ENCODE peak calls at places on chromosomes 5 and 9, in six cellular contexts. One of them, this sample, is unnamed.

GRCh38 chr5:179226696-179227095 is 118.6 kb downstream of the ADAMTS2 start:
- DNase-seq in GM10248: no peak
- DNase-seq in EL: no peak
- DNase-seq in choroid plexus epithelial cell: peak
- DNase-seq in left lung: no peak
- DNase-seq in prostate gland: no peak
- DNase-seq in this sample: no peak

GRCh38 chr5:150112211-150113046 is 26.1 kb upstream of the CSF1R start:
- DNase-seq in GM10248: no peak
- DNase-seq in EL: peak
- DNase-seq in choroid plexus epithelial cell: peak
- DNase-seq in left lung: peak
- DNase-seq in prostate gland: no peak
- DNase-seq in this sample: peak

GRCh38 chr9:121778252-121779225 is 127.1 kb downstream of the DAB2IP start:
- DNase-seq in GM10248: no peak
- DNase-seq in EL: peak
- DNase-seq in choroid plexus epithelial cell: peak
- DNase-seq in left lung: no peak
- DNase-seq in prostate gland: no peak
- DNase-seq in this sample: no peak

GRCh38 chr5:72770266-72770665 is 46.2 kb upstream of the TNPO1 start:
- DNase-seq in GM10248: no peak
- DNase-seq in EL: no peak
- DNase-seq in choroid plexus epithelial cell: no peak
- DNase-seq in left lung: no peak
- DNase-seq in prostate gland: no peak
- DNase-seq in this sample: no peak

GRCh38 chr9:6051511-6051950 is 36.1 kb upstream of the RANBP6 start:
- DNase-seq in GM10248: peak
- DNase-seq in EL: no peak
- DNase-seq in choroid plexus epithelial cell: no peak
- DNase-seq in left lung: no peak
- DNase-seq in prostate gland: no peak
- DNase-seq in this sample: no peak

GRCh38 chr5:138536665-138537315 is 6.2 kb downstream of the ETF1 start:
- DNase-seq in GM10248: no peak
- DNase-seq in EL: no peak
- DNase-seq in choroid plexus epithelial cell: peak
- DNase-seq in left lung: no peak
- DNase-seq in prostate gland: no peak
- DNase-seq in this sample: no peak

GRCh38 chr5:57663466-57663865 is 180.9 kb upstream of the ACTBL2 start:
- DNase-seq in GM10248: no peak
- DNase-seq in EL: no peak
- DNase-seq in choroid plexus epithelial cell: no peak
- DNase-seq in left lung: no peak
- DNase-seq in prostate gland: no peak
- DNase-seq in this sample: no peak

GRCh38 chr5:130705368-130705767 is 459.7 kb downstream of the HINT1 start:
- DNase-seq in GM10248: no peak
- DNase-seq in EL: no peak
- DNase-seq in choroid plexus epithelial cell: no peak
- DNase-seq in left lung: no peak
- DNase-seq in prostate gland: no peak
- DNase-seq in this sample: no peak

GRCh38 chr5:146595088-146595487 is 79.1 kb upstream of the GPR151 start:
- DNase-seq in GM10248: no peak
- DNase-seq in EL: no peak
- DNase-seq in choroid plexus epithelial cell: no peak
- DNase-seq in left lung: no peak
- DNase-seq in prostate gland: no peak
- DNase-seq in this sample: no peak

GRCh38 chr5:135398160-135398854 is 724 bp downstream of the MACROH2A1 start:
- DNase-seq in GM10248: peak
- DNase-seq in EL: peak
- DNase-seq in choroid plexus epithelial cell: peak
- DNase-seq in left lung: peak
- DNase-seq in prostate gland: no peak
- DNase-seq in this sample: peak

GRCh38 chr5:127447822-127448221 is 69.6 kb upstream of the PRRC1 start:
- DNase-seq in GM10248: no peak
- DNase-seq in EL: peak
- DNase-seq in choroid plexus epithelial cell: peak
- DNase-seq in left lung: no peak
- DNase-seq in prostate gland: no peak
- DNase-seq in this sample: no peak

GRCh38 chr5:37182667-37183066 is 66.5 kb downstream of the CPLANE1 start:
- DNase-seq in GM10248: no peak
- DNase-seq in EL: no peak
- DNase-seq in choroid plexus epithelial cell: no peak
- DNase-seq in left lung: no peak
- DNase-seq in prostate gland: no peak
- DNase-seq in this sample: no peak

GRCh38 chr5:27217160-27217956 is 179.0 kb upstream of the CDH9 start:
- DNase-seq in GM10248: no peak
- DNase-seq in EL: no peak
- DNase-seq in choroid plexus epithelial cell: no peak
- DNase-seq in left lung: no peak
- DNase-seq in prostate gland: no peak
- DNase-seq in this sample: no peak

This sample was measured in colonic mucosa.